ENCODE peak calls at places on chromosome 14, in nine cellular contexts. U is stimulated activated CD4-positive, alpha-beta T cell treated with anti-CD3 and anti-CD28 coated beads, Interleukin-1b, Interleukin-23, amount 100 ng/mL, for 48 hours; T is RCC 7860; R is mucosa of descending colon; D is AG08396; C is activated CD4-positive, alpha-beta T cell treated with anti-CD3 and anti-CD28 coated beads for 36 hours; Z is activated CD8-positive, alpha-beta memory T cell treated with anti-CD3 and anti-CD28 coated beads, Interleukin-2, amount 50 U/mL, for 4 hours; H is stomach; G is progenitor cell of endocrine pancreas. S is an unnamed sample.
A peak's percentile ranks its signal among the peaks of the same experiment; 100 is the strongest.

GRCh38 chr14:49861581-49861922 is 9.0 kb upstream of the NEMF start:
- DNase-seq in H (peak; percentile 53), U (peak; percentile 74), G (peak; percentile 11), C (peak; percentile 79), R (peak; percentile 73), D (peak; percentile 61), T (peak; percentile 32), Z (peak; percentile 60), S (no peak)

GRCh38 chr14:65243766-65244442 is 141.6 kb upstream of the MAX start:
- DNase-seq in Z (no peak), C (peak; percentile 29), R (no peak), T (peak; percentile 23), H (no peak), D (no peak), U (peak; percentile 13), G (no peak), S (no peak)

GRCh38 chr14:64745511-64746041 is 41.4 kb downstream of the PLEKHG3 start:
- DNase-seq in D (peak; percentile 80), H (no peak), R (no peak), U (no peak), T (no peak), G (no peak), C (no peak), Z (no peak), S (no peak)

GRCh38 chr14:22715186-22715812 is 51.2 kb upstream of the OXA1L start:
- DNase-seq in R (no peak), C (peak; percentile 16), G (no peak), H (no peak), U (no peak), D (no peak), Z (no peak), T (no peak), S (no peak)

GRCh38 chr14:54285030-54285429 is 111.8 kb upstream of the CDKN3 start:
- DNase-seq in G (no peak), D (no peak), U (no peak), R (no peak), H (no peak), C (no peak), Z (no peak), T (no peak), S (no peak)

GRCh38 chr14:71583246-71583645 is 349.0 kb upstream of the RGS6 start:
- DNase-seq in U (no peak), R (no peak), Z (no peak), D (no peak), C (no peak), G (no peak), H (no peak), T (no peak), S (no peak)

GRCh38 chr14:58817846-58818245 is 180.1 kb downstream of the DACT1 start:
- DNase-seq in T (no peak), R (no peak), G (no peak), U (no peak), Z (no peak), H (no peak), C (no peak), D (no peak), S (no peak)

GRCh38 chr14:100546051-100546443 is 41.2 kb downstream of the BEGAIN start:
- DNase-seq in C (no peak), Z (no peak), R (no peak), G (no peak), U (no peak), D (peak; percentile 84), H (peak; percentile 36), T (no peak), S (no peak)

GRCh38 chr14:89845346-89845745 is 109.2 kb downstream of the EFCAB11 start:
- DNase-seq in T (no peak), Z (no peak), D (peak; percentile 72), R (no peak), H (no peak), G (no peak), C (no peak), U (no peak), S (no peak)

GRCh38 chr14:54572316-54572715 is 5.4 kb downstream of the SAMD4A start:
- DNase-seq in G (no peak), Z (no peak), C (peak; percentile 54), H (no peak), T (peak; percentile 29), U (no peak), R (no peak), D (no peak), S (no peak)

GRCh38 chr14:95398630-95399547 is 79.2 kb upstream of the CLMN start:
- DNase-seq in Z (no peak), R (no peak), H (no peak), D (no peak), T (no peak), U (no peak), C (no peak), G (no peak), S (no peak)

GRCh38 chr14:31024577-31025334 is 693 bp upstream of the AP4S1 start:
- DNase-seq in G (no peak), U (no peak), H (no peak), T (no peak), D (peak; percentile 24), R (no peak), C (no peak), Z (no peak), S (no peak)

GRCh38 chr14:104428333-104428851 is 151.2 kb upstream of the C14orf180 start:
- DNase-seq in Z (no peak), R (no peak), U (no peak), C (no peak), D (no peak), H (peak; percentile 19), T (no peak), G (no peak), S (peak; percentile 40)

GRCh38 chr14:68666206-68666730 is 126.6 kb downstream of the ZFP36L1 start:
- DNase-seq in R (no peak), D (no peak), U (no peak), H (no peak), G (no peak), T (no peak), Z (no peak), C (no peak), S (peak; percentile 14)

GRCh38 chr14:68547305-68548193 is 245.3 kb downstream of the ZFP36L1 start:
- DNase-seq in T (peak; percentile 86), C (no peak), G (no peak), R (no peak), U (no peak), Z (no peak), D (peak; percentile 60), H (peak; percentile 41), S (peak; percentile 46)

GRCh38 chr14:87049886-87050820 is 942.8 kb downstream of the GALC start:
- DNase-seq in T (no peak), D (peak; percentile 43), U (no peak), R (no peak), Z (no peak), G (no peak), C (peak; percentile 24), H (no peak), S (peak; percentile 61)

GRCh38 chr14:70981005-70981952 is 74.0 kb downstream of the PCNX1 start:
- DNase-seq in T (no peak), U (no peak), H (no peak), Z (no peak), R (no peak), G (no peak), C (no peak), D (no peak), S (no peak)